ENCODE peak calls at places on chromosomes 3 and 15, in nine cellular contexts. B is A549; J is WERI-Rb-1; Y is head of caudate nucleus; L is Kasumi-1; A is adrenal gland; F is stimulated activated CD4-positive, alpha-beta T cell treated with anti-CD3 and anti-CD28 coated beads, Interleukin-12 subunit alpha, Interleukin-12 subunit beta, amount 100 ng/mL, for 48 hours; E is HTR-8/SVneo; Q is DMS53. M is an unnamed sample.
A peak's percentile ranks its signal among the peaks of the same experiment; 100 is the strongest.

GRCh38 chr3:153734777-153735551 is 386.2 kb upstream of the ARHGEF26 start:
- DNase-seq in Y (no peak), L (no peak), J (no peak), Q (no peak), E (no peak), A (no peak), B (peak; percentile 13), F (no peak), M (no peak)

GRCh38 chr3:71581981-71582611 is 1.4 kb downstream of the FOXP1 start:
- DNase-seq in J (peak; percentile 29), A (peak; percentile 53), Y (peak; percentile 50), L (peak; percentile 91), F (peak; percentile 9), B (no peak), Q (peak; percentile 53), E (no peak), M (peak; percentile 47)

GRCh38 chr15:40047413-40048154 is 8.6 kb upstream of the SRP14 start:
- DNase-seq in F (peak; percentile 66), J (no peak), B (no peak), L (peak; percentile 36), Y (no peak), Q (peak; percentile 35), E (no peak), A (no peak), M (no peak)

GRCh38 chr3:2872884-2873283 is 237.3 kb downstream of the IL5RA start:
- DNase-seq in L (no peak), F (no peak), E (no peak), Y (no peak), B (no peak), J (no peak), A (no peak), Q (no peak), M (no peak)

GRCh38 chr3:68256635-68257034 is 602.2 kb upstream of the SUCLG2 start:
- DNase-seq in A (peak; percentile 16), Q (peak; percentile 23), F (no peak), B (no peak), J (peak; percentile 51), Y (no peak), L (peak; percentile 17), E (no peak), M (no peak)

GRCh38 chr3:24494616-24495333 is at the start of gene THRB:
- DNase-seq in F (no peak), E (no peak), A (peak; percentile 79), L (no peak), B (peak; percentile 68), J (peak; percentile 93), Y (peak; percentile 49), Q (peak; percentile 59), M (peak; percentile 60)

GRCh38 chr15:53378096-53378620 is 381.3 kb downstream of the WDR72 start:
- DNase-seq in E (no peak), A (no peak), L (no peak), B (no peak), F (no peak), Y (no peak), J (peak; percentile 75), Q (no peak), M (no peak)

GRCh38 chr3:114640126-114640525 is 346.3 kb downstream of the TIGIT start:
- DNase-seq in F (no peak), L (no peak), B (no peak), E (no peak), Q (no peak), J (no peak), Y (no peak), A (no peak), M (no peak)

GRCh38 chr3:129345971-129346370 is 67.3 kb downstream of the HMCES start:
- DNase-seq in Y (no peak), F (no peak), Q (no peak), B (no peak), E (no peak), A (no peak), J (no peak), L (no peak), M (no peak)

GRCh38 chr3:115623414-115623868 is at the start of gene GAP43:
- DNase-seq in F (peak; percentile 0), E (peak; percentile 10), B (peak; percentile 8), J (peak; percentile 66), L (no peak), A (peak; percentile 57), Y (peak; percentile 34), Q (peak; percentile 81), M (peak; percentile 96)

GRCh38 chr15:64633332-64633731 is 142.1 kb downstream of the RBPMS2 start:
- DNase-seq in A (no peak), L (no peak), B (no peak), J (no peak), Y (no peak), Q (no peak), E (no peak), F (no peak), M (no peak)

GRCh38 chr3:134527037-134527436 is 41.2 kb downstream of the CEP63 start:
- DNase-seq in E (peak; percentile 7), F (no peak), Q (peak; percentile 25), A (no peak), Y (no peak), J (peak; percentile 65), L (peak; percentile 16), B (no peak), M (no peak)

GRCh38 chr15:29270169-29270955 is 740 bp upstream of the NSMCE3 start:
- DNase-seq in Q (peak; percentile 25), A (no peak), Y (no peak), E (no peak), J (no peak), B (no peak), F (no peak), L (peak; percentile 67), M (no peak)

GRCh38 chr15:78415284-78415683 is 22.7 kb upstream of the IREB2 start:
- DNase-seq in E (peak; percentile 24), Q (peak; percentile 75), L (peak; percentile 52), B (peak; percentile 47), A (no peak), J (peak; percentile 53), F (no peak), Y (no peak), M (no peak)

GRCh38 chr3:85781806-85782205 is 823.0 kb downstream of the CADM2 start:
- DNase-seq in Y (no peak), J (no peak), F (no peak), A (no peak), E (no peak), B (no peak), L (no peak), Q (peak; percentile 25), M (no peak)

GRCh38 chr3:8793242-8793641 is 23.8 kb upstream of the OXTR start:
- DNase-seq in L (no peak), Q (no peak), A (no peak), Y (no peak), B (peak; percentile 68), F (no peak), E (no peak), J (peak; percentile 37), M (no peak)

GRCh38 chr3:9217784-9218513 is 31.5 kb downstream of the SRGAP3 start:
- DNase-seq in B (no peak), E (no peak), Y (no peak), A (no peak), J (peak; percentile 90), L (no peak), F (no peak), Q (no peak), M (no peak)

GRCh38 chr3:117485841-117486240 is 776.3 kb downstream of the TUSC7 start:
- DNase-seq in B (no peak), J (no peak), E (no peak), Y (no peak), L (no peak), Q (no peak), A (no peak), F (no peak), M (no peak)

GRCh38 chr15:69304176-69304533 is 5.4 kb downstream of the PAQR5 start:
- DNase-seq in J (no peak), Y (no peak), F (no peak), B (peak; percentile 92), A (peak; percentile 62), L (no peak), E (peak; percentile 57), Q (no peak), M (no peak)

GRCh38 chr3:120678331-120678845 is 3.7 kb downstream of the HGD start:
- DNase-seq in Y (peak; percentile 20), L (peak; percentile 89), Q (peak; percentile 89), F (no peak), J (no peak), B (peak; percentile 74), E (peak; percentile 3), A (peak; percentile 57), M (peak; percentile 16)

GRCh38 chr3:194306771-194307640 is 44.1 kb downstream of the CPN2 start:
- DNase-seq in Y (no peak), B (no peak), J (no peak), F (no peak), A (no peak), E (no peak), Q (no peak), L (peak; percentile 72), M (no peak)

GRCh38 chr15:56759450-56759845 is 26.1 kb upstream of the ZNF280D start:
- DNase-seq in B (no peak), L (peak; percentile 37), Y (no peak), J (no peak), Q (no peak), A (no peak), E (peak; percentile 26), F (no peak), M (no peak)

GRCh38 chr15:36589971-36590370 is 10.5 kb downstream of the CDIN1 start:
- DNase-seq in Q (no peak), Y (no peak), L (no peak), F (no peak), E (no peak), J (no peak), A (no peak), B (no peak), M (no peak)

GRCh38 chr15:101053261-101053660 is 134.1 kb downstream of the LRRK1 start:
- DNase-seq in J (no peak), B (no peak), Y (peak; percentile 7), L (no peak), A (no peak), F (no peak), E (no peak), Q (no peak), M (no peak)

GRCh38 chr15:40250771-40251454 is 12.1 kb downstream of the PAK6 start:
- DNase-seq in F (no peak), A (no peak), Y (no peak), J (no peak), Q (no peak), E (no peak), L (no peak), B (no peak), M (peak; percentile 21)

GRCh38 chr3:44862221-44862637 is 517 bp downstream of the TMEM42 start:
- DNase-seq in F (no peak), B (no peak), Q (peak; percentile 37), A (no peak), L (peak; percentile 25), J (peak; percentile 18), Y (no peak), E (peak; percentile 19), M (no peak)

GRCh38 chr15:36284911-36285310 is 294.5 kb upstream of the CDIN1 start:
- DNase-seq in E (no peak), B (no peak), L (no peak), Q (no peak), F (no peak), Y (no peak), A (no peak), J (no peak), M (no peak)

GRCh38 chr3:172520332-172520831 is 2.8 kb downstream of the TNFSF10 start:
- DNase-seq in F (peak; percentile 27), Y (no peak), Q (no peak), B (no peak), J (no peak), L (no peak), E (no peak), A (no peak), M (no peak)

GRCh38 chr15:63601727-63602185 is 4.6 kb downstream of the FBXL22 start:
- DNase-seq in Y (no peak), F (no peak), J (no peak), E (no peak), Q (peak; percentile 87), B (no peak), L (no peak), A (no peak), M (no peak)

GRCh38 chr3:9955067-9955502 is 2.9 kb upstream of the PRRT3 start:
- DNase-seq in E (no peak), Y (no peak), J (peak; percentile 70), Q (peak; percentile 51), B (no peak), L (no peak), F (no peak), A (no peak), M (no peak)

GRCh38 chr15:64247906-64248541 is 85.2 kb upstream of the PPIB start:
- DNase-seq in A (no peak), Q (peak; percentile 96), E (peak; percentile 75), F (no peak), J (no peak), B (peak; percentile 90), Y (no peak), L (peak; percentile 26), M (no peak)

M was measured in posterior cingulate gyrus.